ENCODE peak calls at places on chromosomes 16 and 17, in seven cellular contexts. E is cardiac muscle cell; J is CD8-positive, alpha-beta memory T cell; W is psoas muscle; S is ovary; D is PC-9; T is MM.1S. I is an unnamed sample. For H3K36me3, the result is how much of the 10 kb centered on the place peaks cover.

GRCh38 chr16:14486520-14487303 is 143.3 kb downstream of the PARN start:
- DNase-seq in E (peak), J (no peak), W (peak), S (peak), D (peak), T (no peak), I (peak)

GRCh38 chr16:70703041-70703834 is 17.4 kb upstream of the MTSS2 start:
- DNase-seq in E (peak), J (no peak), W (peak), S (no peak), D (no peak), T (no peak), I (peak)

GRCh38 chr16:51884773-51885172 is 662.2 kb downstream of the TOX3 start:
- DNase-seq in E (no peak), J (no peak), W (no peak), S (no peak), D (no peak), T (no peak), I (no peak)

GRCh38 chr16:19515765-19516164 is 6.1 kb downstream of the GDE1 start:
- DNase-seq in E (no peak), J (no peak), W (no peak), S (no peak), D (no peak), T (no peak), I (no peak)

GRCh38 chr17:50176559-50177471 is 11.0 kb downstream of the SGCA start:
- DNase-seq in E (no peak), J (no peak), W (peak), S (no peak), D (no peak), T (no peak), I (peak)

GRCh38 chr16:5175263-5175662 is 77.7 kb upstream of the EEF2KMT start:
- DNase-seq in E (no peak), J (no peak), W (no peak), S (no peak), D (no peak), T (no peak), I (no peak)

GRCh38 chr16:14057878-14058382 is 13.2 kb upstream of the MRTFB start:
- DNase-seq in E (peak), J (no peak), W (no peak), S (no peak), D (no peak), T (no peak), I (peak)

GRCh38 chr16:30934827-30935557 is 11.6 kb downstream of the FBXL19 start:
- DNase-seq in E (peak), J (peak), W (peak), S (no peak), D (peak), T (peak), I (peak)

GRCh38 chr16:57667526-57668258 is 414 bp upstream of the ADGRG3 start:
- DNase-seq in E (peak), J (no peak), W (peak), S (no peak), D (no peak), T (no peak), I (peak)

GRCh38 chr17:8311131-8311790 is 1.2 kb downstream of the ARHGEF15 start:
- DNase-seq in E (no peak), J (no peak), W (no peak), S (no peak), D (no peak), T (no peak), I (no peak)

GRCh38 chr16:12242516-12242915 is 266.0 kb downstream of the SNX29 start:
- DNase-seq in E (no peak), J (no peak), W (no peak), S (no peak), D (no peak), T (no peak), I (no peak)

GRCh38 chr16:23082161-23082788 is 67.0 kb downstream of the USP31 start:
- DNase-seq in E (no peak), J (no peak), W (no peak), S (no peak), D (no peak), T (no peak), I (no peak)

GRCh38 chr17:36182176-36183000 is 6.0 kb upstream of the TBC1D3B start:
- DNase-seq in E (no peak), J (no peak), W (peak), S (peak), D (no peak), T (peak), I (no peak)

GRCh38 chr17:66755101-66755943 is 79.6 kb upstream of the CACNG5 start:
- DNase-seq in E (no peak), J (no peak), W (no peak), S (no peak), D (no peak), T (no peak), I (no peak)

GRCh38 chr17:50396261-50397110 is 837 bp downstream of the LRRC59 start:
- DNase-seq in E (peak), J (peak), W (peak), S (peak), D (peak), T (peak), I (peak)

GRCh38 chr17:47203984-47204721 is 5.0 kb upstream of the MYL4 start:
- DNase-seq in E (peak), J (peak), W (no peak), S (no peak), D (no peak), T (peak), I (peak)

GRCh38 chr17:79811036-79811887 is 14.4 kb upstream of the CBX8 start:
- DNase-seq in E (no peak), J (peak), W (no peak), S (no peak), D (no peak), T (no peak), I (no peak)

GRCh38 chr16:82062645-82063058 is 27.6 kb downstream of the HSD17B2 start:
- DNase-seq in E (peak), J (no peak), W (no peak), S (no peak), D (no peak), T (no peak), I (no peak)

GRCh38 chr16:1662543-1662942 is 15.5 kb upstream of the JPT2 start:
- DNase-seq in E (no peak), J (no peak), W (no peak), S (no peak), D (no peak), T (no peak), I (no peak)

GRCh38 chr17:82356028-82356427 is 3.0 kb upstream of the TEX19 start:
- DNase-seq in E (peak), J (no peak), W (no peak), S (no peak), D (peak), T (no peak), I (no peak)

GRCh38 chr17:40850287-40850972 is 16.6 kb downstream of the KRT12 start:
- DNase-seq in E (no peak), J (no peak), W (no peak), S (no peak), D (no peak), T (no peak), I (no peak)

GRCh38 chr17:49841548-49841947 is 6.3 kb downstream of the TAC4 start:
- DNase-seq in E (no peak), J (no peak), W (no peak), S (no peak), D (no peak), T (no peak), I (no peak)

GRCh38 chr16:25107466-25107792 is 4.1 kb upstream of the LCMT1 start:
- DNase-seq in E (no peak), J (no peak), W (no peak), S (no peak), D (no peak), T (no peak), I (no peak)

DNA sequence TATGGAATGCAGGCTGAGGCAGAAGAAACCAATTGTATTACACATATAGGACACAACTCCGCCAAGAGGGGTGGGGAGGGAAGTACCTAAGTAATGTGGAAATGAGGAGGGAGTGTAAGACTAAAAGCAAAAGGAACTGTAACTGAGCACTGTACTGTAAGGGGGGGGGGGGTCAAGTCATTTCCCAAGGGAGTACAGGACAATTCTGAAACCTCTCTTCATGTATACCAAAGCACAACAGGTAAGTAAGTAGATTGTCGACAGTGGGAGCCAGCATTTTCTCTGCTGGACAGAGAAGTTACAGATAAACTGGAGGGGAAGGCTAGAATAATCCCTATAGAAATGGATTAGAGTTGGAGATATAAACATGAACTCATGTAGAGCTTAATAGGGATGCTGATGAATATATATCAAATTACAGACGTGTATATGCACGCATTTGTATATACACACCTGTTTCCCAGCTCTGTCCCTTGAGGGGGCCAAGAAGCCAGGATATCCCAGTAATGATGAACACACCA is 6.4 kb downstream of the USP22 start:
- DNase-seq in E (peak), J (no peak), W (no peak), S (no peak), D (no peak), T (no peak), I (no peak)
- H3K36me3 ChIP-seq in E (under half), J (under half), W (under half), S (under half), D (under half), T (under half), I (under half)

GRCh38 chr17:7229504-7229903 is 4.8 kb downstream of the DVL2 start:
- DNase-seq in E (no peak), J (no peak), W (peak), S (no peak), D (no peak), T (no peak), I (no peak)
- H3K27ac ChIP-seq in E (no peak), J (no peak), W (no peak), S (no peak), D (no peak), T (no peak), I (no peak)

DNA sequence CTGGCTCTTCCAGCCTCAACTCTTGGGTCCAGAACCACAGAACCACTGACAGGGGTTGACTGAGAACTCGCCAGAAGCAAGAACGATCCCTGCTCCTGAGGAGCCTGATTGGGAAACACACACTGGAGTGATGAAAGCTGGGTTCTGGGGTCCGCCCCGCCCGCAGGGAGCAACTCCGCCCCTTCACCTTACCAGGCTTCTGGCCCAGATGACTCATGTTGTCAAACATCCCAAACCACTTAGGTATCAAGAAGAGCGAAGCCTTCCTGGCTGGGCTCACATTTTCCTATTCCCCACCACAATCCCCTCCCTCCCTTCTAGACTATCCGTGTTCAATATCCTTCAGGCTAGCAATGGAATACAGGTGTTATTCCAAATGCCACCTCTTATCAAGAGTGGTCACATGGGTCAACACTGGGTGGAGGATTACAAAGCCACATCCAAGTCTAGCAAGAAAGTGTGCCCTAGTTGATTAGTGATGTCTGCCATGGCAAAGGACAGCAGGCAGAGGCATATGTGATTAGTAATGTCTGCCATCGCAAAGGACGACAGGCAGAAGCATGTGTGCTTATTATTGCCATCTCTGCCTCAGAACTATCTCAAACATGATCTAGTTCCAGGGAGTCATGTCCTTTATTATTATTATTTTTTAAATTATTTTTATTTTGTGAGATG is 70.5 kb downstream of the TIMM22 start:
- DNase-seq in E (peak), J (no peak), W (peak), S (no peak), D (peak), T (no peak), I (no peak)
- H3K36me3 ChIP-seq in E (under half), J (under half), W (half or more), S (under half), D (under half), T (under half), I (under half)

DNA sequence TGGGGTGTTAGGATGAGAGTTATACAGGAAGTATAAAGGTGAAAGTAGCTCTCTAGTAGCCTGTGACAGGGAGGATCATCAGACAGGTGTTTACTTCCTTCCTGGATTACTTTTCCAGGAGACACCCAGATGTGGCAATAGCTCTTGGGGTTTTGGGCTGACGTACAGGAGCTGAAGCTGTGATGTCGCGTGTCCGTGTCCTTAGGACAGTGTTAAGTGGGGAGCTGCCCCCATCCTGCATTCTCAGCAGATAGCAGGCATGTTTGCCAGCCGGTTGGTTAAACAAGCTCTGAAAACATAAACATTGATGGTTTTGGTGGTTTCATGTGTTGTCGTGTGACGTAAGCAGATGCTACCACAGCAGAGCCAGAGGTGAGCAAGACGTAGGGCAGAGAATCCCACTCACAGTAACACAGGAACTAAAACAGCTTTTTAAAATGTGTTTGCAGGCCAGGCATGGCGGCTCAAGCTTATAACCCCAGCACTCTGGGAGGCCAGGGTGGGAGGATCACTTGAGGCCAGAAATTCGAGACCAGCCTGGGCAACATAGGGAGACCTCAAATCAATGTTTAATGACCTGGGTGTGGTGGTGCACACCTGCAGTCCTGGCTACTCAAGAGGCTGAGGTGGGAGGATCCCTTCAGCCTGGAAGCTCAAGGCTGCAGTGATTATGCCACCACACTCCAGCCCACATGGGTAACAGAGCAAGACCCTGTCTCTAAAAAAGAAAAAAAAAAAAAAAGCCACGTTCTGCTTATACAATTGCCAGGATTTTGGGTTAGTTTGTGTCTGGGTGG is 18.3 kb upstream of the IL17C start:
- DNase-seq in E (no peak), J (peak), W (no peak), S (no peak), D (no peak), T (no peak), I (no peak)
- H3K27ac ChIP-seq in E (no peak), J (peak), W (no peak), S (no peak), D (no peak), T (no peak), I (no peak)

GRCh38 chr17:12990041-12990808 is 27.6 kb downstream of the ELAC2 start:
- DNase-seq in E (no peak), J (no peak), W (no peak), S (no peak), D (no peak), T (no peak), I (no peak)

GRCh38 chr17:12993631-12994030 is 24.2 kb downstream of the ELAC2 start:
- DNase-seq in E (no peak), J (no peak), W (no peak), S (no peak), D (no peak), T (no peak), I (no peak)

GRCh38 chr17:12994341-12995074 is 23.3 kb downstream of the ELAC2 start:
- DNase-seq in E (no peak), J (no peak), W (no peak), S (no peak), D (no peak), T (no peak), I (no peak)

GRCh38 chr17:12992676-12993075 is 25.2 kb downstream of the ELAC2 start:
- DNase-seq in E (no peak), J (no peak), W (no peak), S (no peak), D (no peak), T (no peak), I (no peak)

GRCh38 chr17:12990926-12991325 is 26.9 kb downstream of the ELAC2 start:
- DNase-seq in E (no peak), J (no peak), W (no peak), S (no peak), D (no peak), T (no peak), I (no peak)
- H3K36me3 ChIP-seq in E (under half), J (under half), W (half or more), S (under half), D (under half), T (under half), I (half or more)